ENCODE peak calls at places on chromosomes 12 and 14, in ten cellular contexts. Z is GM23338, T is spleen, E is HepG2, A is H1, S is SK-N-MC, W is HL-60, F is sigmoid colon, R is HCT116, M is stomach. U is an unnamed sample.

GRCh38 chr12:9787340-9787737 is 26.6 kb upstream of the CD69 start:
- DNase-seq in T (no peak), S (no peak), Z (no peak), M (no peak), F (no peak), E (no peak), A (no peak), W (no peak), R (no peak), U (no peak)

GRCh38 chr12:55037349-55037748 is 17.6 kb downstream of the NEUROD4 start:
- DNase-seq in W (no peak), Z (no peak), S (no peak), A (no peak), E (no peak), R (no peak), F (no peak), M (no peak), T (no peak), U (no peak)

GRCh38 chr12:59699408-59700144 is 103.7 kb downstream of the SLC16A7 start:
- DNase-seq in T (no peak), F (no peak), M (no peak), S (peak), A (no peak), Z (no peak), W (peak), R (no peak), E (no peak), U (no peak)

GRCh38 chr14:105493921-105494605 is 3.0 kb downstream of the TEDC1 start:
- DNase-seq in T (peak), F (peak), M (no peak), A (no peak), R (no peak), W (no peak), Z (no peak), E (no peak), S (no peak), U (no peak)

GRCh38 chr14:102524026-102524450 is 14.5 kb upstream of the ANKRD9 start:
- DNase-seq in S (no peak), W (no peak), M (no peak), F (peak), E (no peak), A (no peak), R (no peak), T (no peak), Z (peak), U (no peak)

GRCh38 chr14:64464695-64465094 is 604 bp upstream of the AKAP5 start:
- DNase-seq in E (no peak), F (no peak), T (no peak), W (no peak), S (no peak), R (no peak), M (no peak), A (no peak), Z (peak), U (no peak)

GRCh38 chr14:30547388-30548048 is 11.4 kb upstream of the G2E3 start:
- DNase-seq in A (no peak), R (no peak), W (no peak), M (no peak), Z (no peak), E (no peak), S (no peak), F (no peak), T (no peak), U (no peak)

GRCh38 chr12:131871677-131872076 is 22.7 kb upstream of the ULK1 start:
- DNase-seq in Z (no peak), E (no peak), T (no peak), M (no peak), W (no peak), F (no peak), S (no peak), A (no peak), R (no peak), U (no peak)

GRCh38 chr12:47164730-47165439 is 85.1 kb upstream of the AMIGO2 start:
- DNase-seq in T (no peak), A (no peak), R (no peak), W (no peak), M (no peak), F (no peak), S (no peak), E (no peak), Z (no peak), U (no peak)

GRCh38 chr14:35927727-35928126 is 101.6 kb downstream of the BRMS1L start:
- DNase-seq in E (no peak), S (no peak), R (no peak), M (no peak), T (no peak), Z (no peak), F (no peak), W (no peak), A (no peak), U (no peak)

GRCh38 chr14:51289169-51289568 is 49.1 kb downstream of the TMX1 start:
- DNase-seq in T (no peak), F (no peak), S (no peak), A (no peak), W (no peak), E (no peak), R (no peak), Z (no peak), M (no peak), U (no peak)

GRCh38 chr14:105086833-105087307 is 21.6 kb upstream of the GPR132 start:
- DNase-seq in R (peak), S (no peak), W (peak), E (peak), Z (peak), M (peak), T (peak), A (peak), F (peak), U (peak)

GRCh38 chr12:68792952-68793351 is 15.0 kb upstream of the MDM2 start:
- DNase-seq in S (peak), T (no peak), F (no peak), W (no peak), Z (peak), A (no peak), M (no peak), R (peak), E (peak), U (no peak)

GRCh38 chr12:47747115-47747514 is 11.6 kb downstream of the RAPGEF3 start:
- DNase-seq in A (no peak), T (no peak), R (no peak), M (no peak), W (no peak), S (no peak), Z (no peak), F (no peak), E (no peak), U (no peak)

GRCh38 chr12:94614288-94614721 is 36.1 kb downstream of the TMCC3 start:
- DNase-seq in E (no peak), M (no peak), W (no peak), A (peak), F (no peak), R (no peak), S (no peak), T (no peak), Z (peak), U (peak)

GRCh38 chr12:57893460-57894353 is 47.2 kb upstream of the CTDSP2 start:
- DNase-seq in A (no peak), W (peak), Z (peak), M (peak), S (peak), T (no peak), E (peak), R (no peak), F (peak), U (peak)

GRCh38 chr12:53059434-53060063 is 9.7 kb downstream of the TNS2 start:
- DNase-seq in F (no peak), Z (no peak), R (no peak), E (no peak), S (no peak), W (no peak), A (no peak), M (no peak), T (no peak), U (no peak)

GRCh38 chr12:3214508-3215365 is 137.6 kb downstream of the TSPAN9 start:
- DNase-seq in R (no peak), E (no peak), F (no peak), S (no peak), M (no peak), Z (peak), A (no peak), W (no peak), T (no peak), U (peak)

GRCh38 chr14:59268858-59269257 is 80.4 kb downstream of the DAAM1 start:
- DNase-seq in A (no peak), S (no peak), M (no peak), W (no peak), E (no peak), Z (no peak), R (no peak), F (no peak), T (no peak), U (no peak)

GRCh38 chr14:39174560-39175444 is at the start of gene PNN:
- DNase-seq in E (peak), Z (peak), A (peak), M (peak), R (peak), F (peak), T (peak), W (peak), S (peak), U (peak)

GRCh38 chr12:80107221-80107620 is 7.9 kb downstream of the OTOGL start:
- DNase-seq in M (no peak), W (no peak), E (no peak), R (no peak), Z (no peak), A (no peak), S (no peak), F (no peak), T (no peak), U (no peak)

GRCh38 chr12:89016970-89017778 is 335.1 kb downstream of the DUSP6 start:
- DNase-seq in T (no peak), A (no peak), M (no peak), Z (peak), W (no peak), E (peak), F (peak), R (peak), S (no peak), U (peak)

GRCh38 chr12:15534322-15534721 is 212.0 kb downstream of the PTPRO start:
- DNase-seq in A (no peak), W (peak), T (no peak), E (no peak), R (no peak), M (no peak), F (no peak), Z (no peak), S (no peak), U (no peak)

GRCh38 chr12:124395284-124395752 is 100.4 kb downstream of the RFLNA start:
- DNase-seq in W (no peak), T (no peak), M (no peak), E (no peak), A (no peak), F (no peak), S (no peak), Z (no peak), R (no peak), U (no peak)

GRCh38 chr12:111842556-111843396 is 748 bp downstream of the MAPKAPK5 start:
- DNase-seq in Z (peak), F (no peak), W (peak), T (no peak), E (peak), R (no peak), M (no peak), S (no peak), A (no peak), U (no peak)

GRCh38 chr12:93407283-93407962 is 29.7 kb downstream of the NUDT4 start:
- DNase-seq in R (no peak), E (no peak), Z (peak), M (no peak), A (no peak), F (no peak), W (no peak), T (no peak), S (no peak), U (no peak)
- TF ChIP-seq POLR2AphosphoS5 in R (no peak), E (no peak), Z (no peak), M (no peak), A (no peak), F (no peak), W (no peak), T (no peak), S (peak), U (no peak)

GRCh38 chr14:73261520-73262426 is 24.5 kb downstream of the PAPLN start:
- DNase-seq in M (no peak), E (no peak), F (no peak), T (peak), Z (no peak), S (no peak), A (no peak), R (no peak), W (no peak), U (no peak)
- TF ChIP-seq POLR2AphosphoS5 in M (no peak), E (no peak), F (no peak), T (no peak), Z (no peak), S (no peak), A (no peak), R (no peak), W (no peak), U (no peak)

DNA sequence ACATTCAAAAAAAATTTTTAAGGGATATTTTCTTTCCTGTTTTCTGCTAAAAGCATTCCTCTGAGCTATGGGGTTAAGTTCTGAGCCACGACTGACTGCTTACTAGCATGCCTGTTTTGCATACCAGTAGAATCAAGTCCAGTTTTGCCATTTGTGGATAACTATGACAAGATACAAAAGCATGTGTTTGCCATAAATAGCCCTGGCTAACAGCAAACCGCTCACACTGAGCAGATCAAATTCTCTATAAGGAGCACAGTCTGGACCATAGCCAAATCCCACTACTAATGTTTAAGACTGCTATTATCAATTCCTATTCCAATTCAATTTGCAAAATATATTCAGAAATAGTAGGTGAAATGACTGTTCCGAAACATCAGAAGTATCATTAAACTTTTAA is 3.2 kb downstream of the CFL2 start:
- DNase-seq in S (no peak), M (no peak), E (no peak), T (no peak), A (no peak), R (no peak), F (no peak), W (no peak), Z (no peak), U (no peak)
- TF ChIP-seq POLR2AphosphoS5 in S (no peak), M (no peak), E (peak), T (no peak), A (no peak), R (no peak), F (no peak), W (no peak), Z (no peak), U (peak)

DNA sequence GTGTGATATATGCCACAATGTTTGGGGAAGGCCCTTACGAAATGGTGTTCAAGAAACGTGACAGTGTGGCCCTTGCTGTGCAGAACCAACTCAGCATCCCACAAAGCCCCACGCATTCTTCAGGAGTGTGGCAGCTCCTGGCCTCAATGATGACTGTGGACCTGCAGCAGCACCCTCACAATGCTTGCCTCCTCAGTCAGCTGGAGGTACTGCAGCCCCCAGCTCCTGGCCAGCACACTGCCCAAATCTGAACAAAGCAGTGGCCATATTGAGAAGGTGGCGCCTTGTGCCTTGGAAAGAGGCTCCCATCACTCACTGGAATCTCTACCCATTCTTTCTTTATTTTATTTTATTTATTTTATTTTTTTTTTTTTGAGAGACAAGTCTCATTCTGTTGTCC is 10.4 kb downstream of the POLE2 start:
- DNase-seq in Z (peak), W (no peak), E (no peak), M (no peak), T (no peak), R (no peak), A (no peak), F (no peak), S (no peak), U (no peak)
- TF ChIP-seq POLR2AphosphoS5 in Z (no peak), W (no peak), E (no peak), M (no peak), T (no peak), R (no peak), A (no peak), F (no peak), S (no peak), U (no peak)

DNA sequence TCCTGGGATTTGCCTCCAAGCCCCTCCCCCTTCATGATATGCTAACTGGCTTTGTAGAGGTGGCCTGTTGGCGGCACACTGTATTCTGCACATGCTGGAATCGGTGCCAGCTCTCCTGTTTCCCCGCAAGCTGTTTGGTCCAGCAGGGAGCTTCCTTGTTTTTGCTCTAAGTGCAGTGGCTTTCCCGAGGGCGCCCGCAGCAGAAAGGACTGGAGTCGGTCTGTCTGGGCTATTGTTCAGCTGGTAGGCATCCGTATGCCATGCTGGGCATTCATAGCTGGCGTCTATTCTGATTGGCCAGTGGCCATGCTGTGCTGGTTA is 88.9 kb upstream of the MED13L start:
- DNase-seq in E (no peak), T (no peak), M (peak), W (no peak), F (peak), R (no peak), A (no peak), S (no peak), Z (no peak), U (peak)
- TF ChIP-seq POLR2AphosphoS5 in E (no peak), T (no peak), M (peak), W (no peak), F (no peak), R (no peak), A (no peak), S (no peak), Z (no peak), U (peak)

DNA sequence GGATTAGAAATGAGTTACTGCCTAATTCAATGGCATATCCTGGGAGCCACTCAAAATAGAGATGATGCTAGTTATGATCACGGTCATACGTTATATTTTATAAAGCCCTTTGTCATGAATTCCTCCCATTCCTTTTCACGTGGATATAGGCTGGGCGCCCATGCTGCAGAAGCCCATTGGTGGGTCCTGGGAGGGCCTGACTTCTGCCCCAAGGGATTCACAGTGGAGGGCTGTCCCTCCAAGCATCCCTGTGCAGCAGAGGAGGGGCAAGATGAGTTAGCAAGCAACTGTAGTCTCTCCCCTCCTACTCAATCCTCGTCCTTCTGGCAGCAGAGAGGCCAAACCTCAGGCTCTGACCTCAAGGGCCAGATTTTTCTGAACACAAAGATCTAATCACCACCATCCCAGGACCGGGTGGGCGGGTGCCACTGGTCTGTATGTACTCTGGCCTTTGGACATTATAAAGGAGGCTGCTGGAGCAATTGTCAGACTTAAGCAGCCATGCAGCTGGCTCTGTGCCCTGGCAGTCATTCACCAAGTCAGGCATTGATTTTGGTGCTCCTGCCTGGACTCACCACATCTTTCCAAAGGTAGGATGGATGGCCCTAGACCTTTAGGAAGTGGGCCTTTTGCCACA is 8.5 kb downstream of the GLTP start:
- DNase-seq in F (no peak), S (no peak), E (peak), W (no peak), R (no peak), M (peak), T (no peak), Z (no peak), A (no peak), U (peak)
- TF ChIP-seq POLR2AphosphoS5 in F (no peak), S (no peak), E (no peak), W (no peak), R (no peak), M (no peak), T (no peak), Z (no peak), A (no peak), U (no peak)

DNA sequence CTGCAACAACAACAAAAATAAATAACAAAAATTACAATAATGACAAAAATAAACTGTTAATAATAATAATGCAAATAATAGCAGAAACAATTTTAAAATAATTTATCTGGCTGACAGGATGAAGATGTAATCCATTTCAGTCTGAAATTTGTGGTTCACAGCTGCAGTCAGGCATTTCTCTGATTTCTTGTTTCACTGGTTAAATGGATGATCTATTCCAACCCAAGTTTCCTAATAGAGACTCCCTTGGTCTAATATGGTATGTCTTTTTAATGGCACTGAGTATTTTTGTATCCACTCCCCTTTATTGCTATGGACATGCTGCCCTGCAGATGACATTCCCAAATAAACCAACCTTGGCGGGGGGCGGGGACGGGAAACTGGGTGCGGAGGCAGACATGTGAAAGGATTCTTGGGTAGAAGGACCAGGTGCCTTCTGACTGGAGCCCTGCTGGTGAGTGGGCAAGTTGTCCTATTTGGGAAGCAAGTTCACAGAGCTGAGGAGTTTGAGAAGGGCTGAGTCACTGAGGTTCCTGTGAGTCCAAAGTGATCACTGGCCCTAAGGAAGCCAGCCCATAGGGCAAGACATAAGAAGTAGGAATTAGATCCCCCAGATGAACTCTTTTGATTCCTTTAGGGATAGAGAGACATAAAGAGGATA is 14.4 kb downstream of the FOXG1 start:
- DNase-seq in S (no peak), F (no peak), Z (peak), T (no peak), M (no peak), R (no peak), W (no peak), A (no peak), E (no peak), U (no peak)
- TF ChIP-seq POLR2AphosphoS5 in S (no peak), F (no peak), Z (no peak), T (no peak), M (no peak), R (no peak), W (no peak), A (no peak), E (no peak), U (no peak)

DNA sequence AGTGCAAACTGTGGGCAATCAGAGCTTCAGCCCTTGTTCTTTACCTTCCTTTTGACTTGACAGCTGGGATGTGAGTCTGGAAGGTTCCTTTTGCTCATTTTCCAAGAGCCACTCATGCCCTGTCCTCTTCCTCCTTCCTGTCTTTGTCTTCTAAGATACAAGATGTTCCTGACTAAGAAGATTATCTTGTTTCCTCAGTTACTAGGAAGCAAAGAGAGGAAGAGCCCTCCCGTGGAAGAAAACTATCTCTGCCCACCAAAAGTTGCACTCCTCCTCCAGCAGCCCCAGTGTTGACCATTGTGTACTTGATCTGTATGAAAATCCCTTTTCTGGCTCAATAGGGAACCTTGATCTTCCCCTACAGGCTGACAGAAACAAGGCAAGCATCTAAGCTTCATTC is 138.0 kb downstream of the C12orf75 start:
- DNase-seq in F (no peak), R (no peak), Z (no peak), E (no peak), T (no peak), A (no peak), M (no peak), S (no peak), W (no peak), U (no peak)
- TF ChIP-seq POLR2AphosphoS5 in F (no peak), R (no peak), Z (no peak), E (no peak), T (no peak), A (no peak), M (no peak), S (no peak), W (no peak), U (no peak)

GRCh38 chr12:64670856-64671639 is 60.8 kb downstream of the RASSF3 start:
- DNase-seq in S (no peak), F (peak), W (no peak), T (no peak), Z (no peak), E (no peak), R (peak), A (no peak), M (peak), U (no peak)
- TF ChIP-seq POLR2AphosphoS5 in S (peak), F (peak), W (no peak), T (no peak), Z (no peak), E (no peak), R (peak), A (no peak), M (peak), U (peak)